ENCODE peak calls at places on chromosomes 5 and 9, in nine cellular contexts. P is activated naive CD4-positive, alpha-beta T cell treated with anti-CD3 and anti-CD28 coated beads, Interleukin-2, amount 50 U/mL, for 16 hours; S is stimulated activated CD4-positive, alpha-beta T cell treated with anti-CD3 and anti-CD28 coated beads, Interleukin-2, amount 100 ng/mL, for 48 hours; I is mesothelial cell of epicardium; F is foreskin keratinocyte; M is T-helper 22 cell; G is spleen; Q is ELR; A is retina. Z is an unnamed sample.

GRCh38 chr5:134176523-134177196 is at the start of gene SKP1:
- DNase-seq in P (peak), S (peak), I (peak), F (peak), M (peak), G (peak), Q (peak), A (peak), Z (peak)

GRCh38 chr5:127844631-127845030 is 141.4 kb downstream of the CCDC192 start:
- DNase-seq in P (no peak), S (no peak), I (no peak), F (no peak), M (no peak), G (no peak), Q (no peak), A (peak), Z (no peak)

GRCh38 chr5:86737579-86737978 is 119.8 kb downstream of the COX7C start:
- DNase-seq in P (no peak), S (no peak), I (no peak), F (no peak), M (no peak), G (no peak), Q (no peak), A (no peak), Z (no peak)

GRCh38 chr9:15697459-15697858 is 144.6 kb downstream of the CCDC171 start:
- DNase-seq in P (no peak), S (no peak), I (no peak), F (peak), M (no peak), G (no peak), Q (peak), A (no peak), Z (peak)

GRCh38 chr5:78908173-78908901 is 76.8 kb downstream of the ARSB start:
- DNase-seq in P (no peak), S (no peak), I (no peak), F (no peak), M (no peak), G (no peak), Q (peak), A (peak), Z (no peak)

GRCh38 chr5:71528206-71528605 is 58.9 kb upstream of the MCCC2 start:
- DNase-seq in P (no peak), S (no peak), I (no peak), F (no peak), M (no peak), G (no peak), Q (peak), A (no peak), Z (no peak)

GRCh38 chr5:401216-402034 is 41.6 kb upstream of the EXOC3 start:
- DNase-seq in P (no peak), S (no peak), I (no peak), F (no peak), M (no peak), G (peak), Q (no peak), A (no peak), Z (no peak)

GRCh38 chr5:35146386-35146785 is 83.9 kb downstream of the PRLR start:
- DNase-seq in P (no peak), S (no peak), I (no peak), F (no peak), M (no peak), G (no peak), Q (peak), A (no peak), Z (no peak)

GRCh38 chr5:168047669-168048111 is 243.8 kb upstream of the WWC1 start:
- DNase-seq in P (no peak), S (no peak), I (no peak), F (no peak), M (no peak), G (no peak), Q (no peak), A (no peak), Z (no peak)

GRCh38 chr9:105281926-105282325 is 37.5 kb downstream of the SLC44A1 start:
- DNase-seq in P (no peak), S (no peak), I (no peak), F (peak), M (no peak), G (no peak), Q (peak), A (no peak), Z (peak)

GRCh38 chr9:21696411-21696865 is 106.0 kb upstream of the MTAP start:
- DNase-seq in P (no peak), S (no peak), I (no peak), F (no peak), M (no peak), G (no peak), Q (peak), A (no peak), Z (no peak)

GRCh38 chr9:121861501-121862180 is 210.2 kb downstream of the DAB2IP start:
- DNase-seq in P (no peak), S (no peak), I (no peak), F (no peak), M (no peak), G (no peak), Q (peak), A (peak), Z (peak)

GRCh38 chr5:59661939-59662615 is 231.4 kb downstream of the PDE4D start:
- DNase-seq in P (no peak), S (no peak), I (no peak), F (no peak), M (no peak), G (no peak), Q (peak), A (peak), Z (no peak)

GRCh38 chr9:138024131-138024530 is 146.5 kb downstream of the CACNA1B start:
- DNase-seq in P (no peak), S (no peak), I (no peak), F (no peak), M (no peak), G (peak), Q (no peak), A (no peak), Z (no peak)

GRCh38 chr5:179343021-179343781 is 2.1 kb downstream of the ADAMTS2 start:
- DNase-seq in P (no peak), S (no peak), I (no peak), F (peak), M (no peak), G (peak), Q (peak), A (peak), Z (no peak)

GRCh38 chr5:156615901-156616300 is 234.2 kb upstream of the PPP1R2B start:
- DNase-seq in P (no peak), S (no peak), I (no peak), F (no peak), M (no peak), G (no peak), Q (no peak), A (no peak), Z (no peak)

GRCh38 chr9:131405429-131405828 is 11.5 kb downstream of the PRRC2B start:
- DNase-seq in P (no peak), S (no peak), I (no peak), F (no peak), M (no peak), G (no peak), Q (peak), A (no peak), Z (no peak)

GRCh38 chr5:169567079-169567478 is 16.5 kb upstream of the SPDL1 start:
- DNase-seq in P (no peak), S (no peak), I (no peak), F (no peak), M (no peak), G (no peak), Q (peak), A (no peak), Z (peak)

GRCh38 chr5:92687793-92688467 is 893.1 kb downstream of the NR2F1-AS1 start:
- DNase-seq in P (no peak), S (no peak), I (no peak), F (peak), M (no peak), G (no peak), Q (peak), A (peak), Z (peak)

GRCh38 chr9:110911659-110912473 is 126.4 kb downstream of the LPAR1 start:
- DNase-seq in P (no peak), S (no peak), I (no peak), F (no peak), M (no peak), G (no peak), Q (peak), A (no peak), Z (no peak)

GRCh38 chr5:13662646-13663045 is 281.8 kb downstream of the DNAH5 start:
- DNase-seq in P (no peak), S (no peak), I (no peak), F (no peak), M (no peak), G (no peak), Q (peak), A (no peak), Z (no peak)

GRCh38 chr5:24539625-24540024 is 105.2 kb downstream of the CDH10 start:
- DNase-seq in P (no peak), S (no peak), I (no peak), F (no peak), M (no peak), G (no peak), Q (no peak), A (no peak), Z (no peak)

GRCh38 chr9:91920846-91921350 is 29.1 kb downstream of the ROR2 start:
- DNase-seq in P (no peak), S (no peak), I (no peak), F (no peak), M (no peak), G (no peak), Q (no peak), A (no peak), Z (no peak)

GRCh38 chr5:151200913-151201445 is 22.9 kb downstream of the CCDC69 start:
- DNase-seq in P (no peak), S (no peak), I (no peak), F (no peak), M (no peak), G (no peak), Q (no peak), A (no peak), Z (no peak)

GRCh38 chr9:136539427-136540412 is 6.1 kb downstream of the NOTCH1 start:
- DNase-seq in P (peak), S (peak), I (no peak), F (peak), M (peak), G (peak), Q (peak), A (no peak), Z (peak)

GRCh38 chr5:83000448-83000847 is 76.7 kb downstream of the TMEM167A start:
- DNase-seq in P (no peak), S (no peak), I (no peak), F (no peak), M (no peak), G (no peak), Q (no peak), A (no peak), Z (peak)

GRCh38 chr5:108481355-108481931 is 99.5 kb upstream of the FBXL17 start:
- DNase-seq in P (no peak), S (no peak), I (no peak), F (no peak), M (no peak), G (no peak), Q (peak), A (peak), Z (peak)

GRCh38 chr9:3960661-3961144 is 339.2 kb downstream of the GLIS3 start:
- DNase-seq in P (no peak), S (no peak), I (no peak), F (no peak), M (no peak), G (no peak), Q (peak), A (peak), Z (no peak)